ENCODE peak calls at places on chromosomes 5 and 9, in four cellular contexts. V is ascending aorta, K is choroid plexus epithelial cell, L is RWPE1. B is an unnamed sample.

GRCh38 chr5:165029471-165029870 is 1524.1 kb downstream of the MAT2B start:
- DNase-seq in V (no peak), K (peak), L (no peak), B (no peak)

GRCh38 chr9:75979362-75979761 is 88.9 kb downstream of the PCSK5 start:
- DNase-seq in K (peak), V (no peak), L (no peak), B (no peak)

GRCh38 chr5:78745985-78746384 is 97.4 kb upstream of the LHFPL2 start:
- DNase-seq in L (no peak), V (no peak), K (no peak), B (no peak)

GRCh38 chr5:67361932-67362729 is 165.5 kb upstream of the CD180 start:
- DNase-seq in L (no peak), K (peak), V (no peak), B (no peak)

GRCh38 chr9:28155067-28155466 is 581.8 kb upstream of the C9orf72 start:
- DNase-seq in V (no peak), K (peak), L (no peak), B (no peak)

GRCh38 chr9:106970219-106970975 is 107.4 kb downstream of the ZNF462 start:
- DNase-seq in L (no peak), V (no peak), K (peak), B (no peak)

GRCh38 chr9:86098793-86099694 is at the start of gene GOLM1:
- DNase-seq in L (peak), K (peak), V (no peak), B (no peak)

GRCh38 chr5:133814152-133814551 is 154.3 kb downstream of the C5orf15 start:
- DNase-seq in K (no peak), L (peak), V (no peak), B (no peak)

GRCh38 chr5:14662721-14663120 is 1.8 kb upstream of the OTULIN start:
- DNase-seq in K (no peak), L (no peak), V (no peak), B (no peak)

GRCh38 chr9:121876658-121877271 is 216.3 kb downstream of the TTLL11 start:
- DNase-seq in L (peak), V (no peak), K (peak), B (no peak)

GRCh38 chr9:19641046-19641445 is 147.8 kb downstream of the SLC24A2 start:
- DNase-seq in K (peak), V (no peak), L (no peak), B (no peak)
- TF ChIP-seq CTCF in K (peak), V (no peak), L (no peak), B (peak)

DNA sequence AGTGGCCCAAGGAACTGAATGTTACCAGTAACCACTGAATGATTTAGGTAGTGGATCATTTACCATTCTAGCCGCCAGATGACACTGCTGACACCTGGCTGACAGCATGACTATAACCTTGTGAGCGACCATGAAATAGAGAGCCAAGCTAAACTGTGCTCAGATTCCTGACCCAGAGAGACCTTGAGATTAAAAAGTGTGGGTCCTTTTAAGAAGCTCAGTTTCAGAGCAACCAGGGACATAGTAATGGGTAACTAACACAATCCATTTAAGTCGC is 566.0 kb downstream of the EFNA5 start:
- DNase-seq in K (peak), L (peak), V (no peak), B (no peak)
- TF ChIP-seq CTCF in K (peak), L (peak), V (no peak), B (no peak)

GRCh38 chr5:173163219-173163618 is 18.9 kb downstream of the BNIP1 start:
- DNase-seq in L (no peak), K (no peak), V (no peak), B (no peak)
- TF ChIP-seq CTCF in L (no peak), K (no peak), V (no peak), B (no peak)

DNA sequence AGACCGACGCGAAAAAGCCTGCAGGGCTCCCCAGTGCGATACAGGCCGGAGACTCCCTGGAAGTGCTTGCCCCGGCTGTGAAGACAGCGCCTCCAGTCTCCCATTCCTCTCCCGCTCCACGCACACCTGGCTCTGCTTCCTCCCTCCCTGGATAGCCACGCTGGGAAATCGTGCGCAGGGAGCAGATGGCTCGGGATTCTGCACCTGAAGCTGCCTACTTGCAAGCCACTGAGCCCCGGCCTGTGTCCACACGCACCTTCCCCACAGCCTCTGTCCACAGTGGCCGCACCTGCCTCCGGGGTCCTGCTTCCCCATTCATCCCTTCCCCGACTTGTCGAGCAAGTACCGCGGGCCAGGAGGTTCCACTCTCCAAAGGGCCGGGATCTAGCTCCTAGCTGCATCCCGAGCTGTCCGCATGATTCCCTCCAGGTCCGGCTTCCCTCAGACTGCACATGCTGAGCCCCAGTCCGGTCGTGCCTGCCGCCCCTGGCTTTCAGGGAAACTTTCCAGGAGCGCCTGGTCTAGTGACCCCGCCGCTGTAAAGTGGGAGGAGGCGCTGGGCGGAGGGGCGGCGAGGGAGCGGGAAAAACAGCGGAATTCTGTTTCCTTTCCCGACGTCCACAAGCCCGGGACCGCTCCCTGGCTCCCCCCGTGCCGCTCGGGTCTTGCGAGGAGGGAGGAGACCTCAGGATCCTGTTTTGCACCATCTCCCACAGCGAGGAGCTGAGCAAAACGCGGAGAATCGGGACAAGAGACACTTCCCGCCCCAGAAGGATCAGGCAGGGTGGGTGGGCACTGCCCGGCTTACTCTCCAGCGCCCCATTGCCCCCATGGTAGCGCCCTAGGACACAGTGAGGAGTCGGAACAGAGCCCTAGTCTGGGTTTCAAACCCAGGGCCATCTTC is 2.0 kb downstream of the SEMA6A start:
- DNase-seq in K (peak), V (no peak), L (no peak), B (no peak)
- TF ChIP-seq CTCF in K (no peak), V (no peak), L (no peak), B (no peak)

GRCh38 chr5:157598350-157598936 is 22.9 kb upstream of the ADAM19 start:
- DNase-seq in V (no peak), K (no peak), L (no peak), B (no peak)
- TF ChIP-seq CTCF in V (no peak), K (no peak), L (no peak), B (no peak)

GRCh38 chr9:133463234-133463863 is 3.6 kb downstream of the CACFD1 start:
- DNase-seq in K (no peak), L (no peak), V (no peak), B (no peak)
- TF ChIP-seq CTCF in K (peak), L (no peak), V (no peak), B (no peak)

GRCh38 chr9:71890042-71890680 is 20.8 kb downstream of the ABHD17B start:
- DNase-seq in L (no peak), V (no peak), K (no peak), B (no peak)

GRCh38 chr9:71891557-71892189 is 19.3 kb downstream of the ABHD17B start:
- DNase-seq in L (no peak), K (no peak), V (no peak), B (no peak)

GRCh38 chr9:71885467-71885866 is 25.5 kb downstream of the ABHD17B start:
- DNase-seq in V (no peak), L (no peak), K (no peak), B (no peak)

GRCh38 chr9:71884005-71884404 is 27.0 kb downstream of the ABHD17B start:
- DNase-seq in L (no peak), K (no peak), V (no peak), B (no peak)

DNA sequence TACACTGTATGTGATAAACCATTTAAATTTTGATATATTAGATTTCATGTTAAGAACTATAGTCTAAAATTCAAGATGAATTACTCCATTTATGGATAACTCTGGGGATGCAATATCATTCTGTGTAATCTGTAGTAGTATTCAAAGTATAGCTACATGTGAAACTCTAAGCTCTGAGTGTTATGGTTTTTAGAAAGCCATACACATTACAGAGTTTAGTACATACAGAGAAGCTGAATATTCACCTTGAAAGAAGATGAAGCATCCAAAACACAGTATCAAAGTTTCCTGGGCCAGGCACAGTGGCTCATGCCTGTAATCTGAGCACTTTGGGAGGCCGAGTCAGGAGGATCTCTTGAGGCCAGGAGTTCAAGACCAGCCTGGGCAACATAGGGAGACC is 25.0 kb downstream of the ABHD17B start:
- DNase-seq in K (no peak), L (no peak), V (no peak), B (no peak)
- TF ChIP-seq CTCF in K (no peak), L (no peak), V (no peak), B (no peak)

B was measured in D721Med.